ENCODE peak calls at places on chromosome 18, in nine cellular contexts. Y is stimulated activated CD4-positive, alpha-beta T cell treated with anti-CD3 and anti-CD28 coated beads, TNF-alpha, amount 100 ng/mL, for 4 hours; L is effector memory CD4-positive, alpha-beta T cell; T is stimulated activated CD8-positive, alpha-beta memory T cell treated with anti-CD3 and anti-CD28 coated beads, Interleukin-15, amount 100 ng/mL, for 48 hours; B is activated CD4-positive, alpha-beta T cell treated with anti-CD3 and anti-CD28 coated beads, Interleukin-2, amount 10 ng/mL, durations not matched to agents 7 days and 5 days; X is mammary epithelial cell; E is neural crest cell; D is AML-193; P is central memory CD8-positive, alpha-beta T cell. U is an unnamed sample.

GRCh38 chr18:45951021-45951714 is 16.0 kb downstream of the EPG5 start:
- DNase-seq in Y (no peak), L (no peak), T (no peak), B (no peak), X (peak; percentile 86), E (no peak), D (no peak), P (no peak), U (peak; percentile 82)

GRCh38 chr18:68991281-68991680 is 193.4 kb downstream of the CCDC102B start:
- DNase-seq in Y (no peak), L (no peak), T (no peak), B (no peak), X (no peak), E (no peak), D (no peak), P (no peak), U (no peak)

GRCh38 chr18:13235981-13236380 is 17.4 kb downstream of the LDLRAD4 start:
- DNase-seq in Y (no peak), L (no peak), T (no peak), B (no peak), X (no peak), E (no peak), D (no peak), P (no peak), U (no peak)

GRCh38 chr18:76564636-76565237 is 69.7 kb upstream of the ZNF516 start:
- DNase-seq in Y (no peak), L (no peak), T (no peak), B (no peak), X (peak; percentile 19), E (no peak), D (no peak), P (no peak), U (no peak)

GRCh38 chr18:28650860-28651259 is 473.9 kb upstream of the CDH2 start:
- DNase-seq in Y (no peak), L (no peak), T (no peak), B (no peak), X (no peak), E (no peak), D (no peak), P (no peak), U (peak; percentile 21)

GRCh38 chr18:3604626-3605408 is 154.8 kb downstream of the TGIF1 start:
- DNase-seq in Y (no peak), L (no peak), T (no peak), B (peak; percentile 50), X (peak; percentile 91), E (no peak), D (peak; percentile 95), P (no peak), U (peak; percentile 96)

GRCh38 chr18:60675801-60676200 is 303.2 kb upstream of the MC4R start:
- DNase-seq in Y (no peak), L (no peak), T (no peak), B (no peak), X (no peak), E (no peak), D (no peak), P (no peak), U (peak; percentile 85)

GRCh38 chr18:68299906-68300305 is 415.0 kb downstream of the TMX3 start:
- DNase-seq in Y (no peak), L (no peak), T (no peak), B (no peak), X (peak; percentile 72), E (no peak), D (no peak), P (no peak), U (peak; percentile 62)

GRCh38 chr18:55838841-55839240 is 250.8 kb upstream of the TCF4 start:
- DNase-seq in Y (no peak), L (no peak), T (no peak), B (no peak), X (peak; percentile 12), E (no peak), D (no peak), P (no peak), U (peak; percentile 36)

GRCh38 chr18:8406486-8407250 is 202.6 kb upstream of the RAB12 start:
- DNase-seq in Y (no peak), L (no peak), T (no peak), B (no peak), X (no peak), E (no peak), D (no peak), P (no peak), U (no peak)

GRCh38 chr18:22314001-22314400 is 103.7 kb downstream of the CTAGE1 start:
- DNase-seq in Y (no peak), L (no peak), T (no peak), B (no peak), X (no peak), E (no peak), D (no peak), P (no peak), U (no peak)

GRCh38 chr18:46750626-46751025 is 6.2 kb downstream of the ST8SIA5 start:
- DNase-seq in Y (no peak), L (no peak), T (no peak), B (no peak), X (no peak), E (no peak), D (no peak), P (no peak), U (no peak)

GRCh38 chr18:10270160-10270571 is 184.3 kb upstream of the APCDD1 start:
- DNase-seq in Y (no peak), L (no peak), T (no peak), B (no peak), X (no peak), E (no peak), D (no peak), P (no peak), U (no peak)